ENCODE peak calls at places on chromosomes 16 and 17, in four cellular contexts. F is NCI-H1694; E is cardiac fibroblast; S is stimulated activated CD4-positive, alpha-beta T cell treated with anti-CD3 and anti-CD28 coated beads, Interleukin-1b, Interleukin-23, amount 100 ng/mL, for 1 hour. C is an unnamed sample.

GRCh38 chr17:1693339-1693738 is 8.7 kb upstream of the PRPF8 start:
- DNase-seq in F (no peak), E (no peak), S (no peak), C (no peak)

GRCh38 chr17:69870091-69870530 is 204.9 kb upstream of the KCNJ16 start:
- DNase-seq in E (no peak), S (no peak), F (no peak), C (no peak)

GRCh38 chr16:82638095-82638798 is 11.5 kb downstream of the CDH13 start:
- DNase-seq in E (peak; percentile 87), F (no peak), S (no peak), C (no peak)

GRCh38 chr17:35849469-35850348 is 19.0 kb downstream of the HEATR9 start:
- DNase-seq in S (peak; percentile 9), E (peak; percentile 90), F (peak; percentile 76), C (peak; percentile 17)

GRCh38 chr17:34598161-34598776 is 18.9 kb downstream of the TMEM132E start:
- DNase-seq in E (no peak), S (no peak), F (peak; percentile 58), C (peak; percentile 59)

GRCh38 chr17:31580331-31581021 is 189.0 kb downstream of the RAB11FIP4 start:
- DNase-seq in E (peak; percentile 83), S (no peak), F (no peak), C (no peak)

GRCh38 chr16:11094075-11094593 is 149.8 kb downstream of the CLEC16A start:
- DNase-seq in S (no peak), F (no peak), E (peak; percentile 62), C (no peak)

GRCh38 chr17:7204828-7205461 is 14.7 kb downstream of the DLG4 start:
- DNase-seq in F (peak; percentile 96), S (peak; percentile 76), E (peak; percentile 89), C (peak; percentile 99)

GRCh38 chr16:68902376-68903345 is 59.3 kb downstream of the TANGO6 start:
- DNase-seq in S (no peak), E (peak; percentile 68), F (peak; percentile 63), C (peak; percentile 80)

GRCh38 chr16:52405441-52405840 is 141.5 kb downstream of the TOX3 start:
- DNase-seq in E (no peak), S (no peak), F (peak; percentile 3), C (no peak)

GRCh38 chr17:41777157-41777578 is 9.3 kb downstream of the JUP start:
- DNase-seq in F (no peak), S (no peak), E (no peak), C (no peak)

GRCh38 chr16:82782715-82783251 is 156.0 kb downstream of the CDH13 start:
- DNase-seq in S (no peak), E (peak; percentile 24), F (no peak), C (no peak)

GRCh38 chr17:63436523-63437110 is 9.5 kb downstream of the CYB561 start:
- DNase-seq in S (no peak), F (no peak), E (peak; percentile 47), C (peak; percentile 43)

GRCh38 chr16:57818377-57819055 is 16.2 kb upstream of the KIFC3 start:
- DNase-seq in S (no peak), F (no peak), E (no peak), C (peak; percentile 18)

GRCh38 chr16:23318639-23319038 is 16.5 kb downstream of the SCNN1B start:
- DNase-seq in F (no peak), S (no peak), E (no peak), C (no peak)

GRCh38 chr17:50551433-50551815 is 4.5 kb downstream of the SPATA20 start:
- DNase-seq in E (no peak), F (no peak), S (no peak), C (no peak)

GRCh38 chr16:85674828-85675227 is 13.9 kb downstream of the GINS2 start:
- DNase-seq in S (no peak), F (no peak), E (no peak), C (no peak)

GRCh38 chr17:66347661-66348604 is 45.5 kb downstream of the PRKCA start:
- DNase-seq in S (no peak), F (no peak), E (peak; percentile 31), C (peak; percentile 66)

GRCh38 chr17:69951058-69951457 is 124.0 kb upstream of the KCNJ16 start:
- DNase-seq in F (no peak), E (no peak), S (no peak), C (no peak)

GRCh38 chr17:72432143-72432604 is 311.4 kb downstream of the SOX9 start:
- DNase-seq in F (peak; percentile 68), S (no peak), E (no peak), C (peak; percentile 31)

GRCh38 chr16:86669937-86670772 is 91.8 kb downstream of the FOXL1 start:
- DNase-seq in E (no peak), F (no peak), S (no peak), C (no peak)